ENCODE peak calls at places on chromosomes 3 and 15, in nine cellular contexts. C is neural progenitor cell, Y is fibroblast of lung, J is thoracic aorta, M is colonic mucosa, I is sigmoid colon, V is transverse colon, L is ovary, K is left ventricle myocardium inferior. H is an unnamed sample.

GRCh38 chr3:177419904-177420601 is 222.8 kb upstream of the TBL1XR1 start:
- DNase-seq in C (no peak), L (no peak), J (no peak), K (no peak), M (no peak), V (no peak), I (no peak), Y (no peak), H (no peak)

GRCh38 chr3:57948782-57949242 is 59.4 kb upstream of the FLNB start:
- DNase-seq in J (no peak), M (no peak), I (peak), V (no peak), C (no peak), Y (no peak), L (peak), K (no peak), H (no peak)

GRCh38 chr3:127064391-127065137 is 81.6 kb downstream of the PLXNA1 start:
- DNase-seq in Y (peak), K (no peak), V (no peak), J (no peak), C (no peak), M (no peak), I (peak), L (no peak), H (peak)

GRCh38 chr3:53134631-53135232 is 4.5 kb upstream of the RFT1 start:
- DNase-seq in J (no peak), C (peak), Y (peak), V (peak), M (peak), I (peak), K (peak), L (peak), H (peak)

GRCh38 chr3:34396945-34397344 is 598.5 kb downstream of the PDCD6IP start:
- DNase-seq in I (no peak), L (no peak), Y (no peak), K (no peak), C (no peak), J (no peak), M (no peak), V (no peak), H (no peak)

GRCh38 chr15:40252438-40253178 is 13.7 kb downstream of the PAK6 start:
- DNase-seq in I (no peak), L (peak), J (no peak), C (peak), K (peak), Y (no peak), M (peak), V (peak), H (no peak)

GRCh38 chr3:16317561-16317945 is 52.5 kb downstream of the OXNAD1 start:
- DNase-seq in C (no peak), K (no peak), M (no peak), I (no peak), J (no peak), Y (no peak), L (no peak), V (no peak), H (no peak)

GRCh38 chr3:126103121-126104027 is 19.4 kb upstream of the SLC41A3 start:
- DNase-seq in K (no peak), V (no peak), J (no peak), Y (no peak), L (no peak), I (peak), M (peak), C (peak), H (no peak)

GRCh38 chr3:42020681-42021307 is 58.9 kb upstream of the ULK4 start:
- DNase-seq in J (no peak), K (no peak), M (no peak), Y (peak), L (no peak), I (no peak), C (no peak), V (no peak), H (peak)

GRCh38 chr3:131328739-131329138 is 52.8 kb upstream of the NUDT16 start:
- DNase-seq in Y (no peak), K (no peak), J (no peak), C (no peak), L (no peak), M (no peak), V (no peak), I (no peak), H (no peak)

GRCh38 chr15:65055201-65055870 is 10.1 kb downstream of the SLC51B start:
- DNase-seq in C (no peak), J (no peak), V (peak), L (peak), I (no peak), M (peak), K (no peak), Y (peak), H (peak)

GRCh38 chr15:76931397-76932089 is at the start of gene RCN2:
- DNase-seq in M (peak), V (peak), Y (peak), I (peak), L (peak), K (peak), C (peak), J (peak), H (peak)

GRCh38 chr15:58459562-58459961 is 27.8 kb downstream of the LIPC start:
- DNase-seq in K (peak), C (no peak), L (no peak), Y (no peak), I (peak), V (peak), M (peak), J (no peak), H (no peak)

GRCh38 chr3:51681453-51681852 is 10.4 kb downstream of the TEX264 start:
- DNase-seq in J (no peak), I (no peak), C (no peak), M (peak), L (no peak), V (peak), K (peak), Y (no peak), H (no peak)

GRCh38 chr3:114626751-114627150 is 332.9 kb downstream of the TIGIT start:
- DNase-seq in J (no peak), V (no peak), K (no peak), M (no peak), L (no peak), I (no peak), Y (no peak), C (no peak), H (no peak)

GRCh38 chr3:72938471-72939265 is 50.8 kb downstream of the GXYLT2 start:
- DNase-seq in M (peak), J (peak), Y (peak), V (peak), I (peak), K (peak), L (peak), C (peak), H (peak)

GRCh38 chr15:99100245-99101173 is 4.4 kb upstream of the SYNM start:
- DNase-seq in Y (peak), K (peak), M (peak), C (peak), V (peak), I (peak), L (peak), J (no peak), H (peak)

DNA sequence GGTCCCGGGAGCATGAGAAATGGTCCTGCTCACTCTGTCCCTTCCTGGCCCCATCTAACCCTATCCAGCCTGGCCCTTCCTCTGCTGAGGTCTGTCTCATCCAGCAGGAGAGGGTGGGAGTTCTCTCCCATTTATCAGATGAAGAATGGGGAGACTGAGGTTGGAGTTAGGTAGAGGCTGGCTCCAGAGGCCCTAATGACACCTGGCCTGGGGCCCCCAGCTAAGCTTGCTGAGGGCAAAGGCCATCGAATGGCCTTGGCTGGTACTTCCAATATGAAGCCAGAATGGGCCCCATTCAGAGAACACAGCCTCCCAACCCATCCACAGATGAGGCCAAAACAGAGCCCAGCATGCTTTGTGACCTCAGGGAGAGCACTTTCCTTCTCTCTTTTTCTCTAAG is 1.4 kb downstream of the CAMK1 start:
- DNase-seq in I (no peak), L (no peak), J (no peak), Y (no peak), C (no peak), K (no peak), M (no peak), V (no peak), H (no peak)
- H3K4me3 ChIP-seq in I (no peak), L (no peak), J (peak), Y (no peak), C (no peak), K (peak), M (no peak), V (no peak), H (no peak)

DNA sequence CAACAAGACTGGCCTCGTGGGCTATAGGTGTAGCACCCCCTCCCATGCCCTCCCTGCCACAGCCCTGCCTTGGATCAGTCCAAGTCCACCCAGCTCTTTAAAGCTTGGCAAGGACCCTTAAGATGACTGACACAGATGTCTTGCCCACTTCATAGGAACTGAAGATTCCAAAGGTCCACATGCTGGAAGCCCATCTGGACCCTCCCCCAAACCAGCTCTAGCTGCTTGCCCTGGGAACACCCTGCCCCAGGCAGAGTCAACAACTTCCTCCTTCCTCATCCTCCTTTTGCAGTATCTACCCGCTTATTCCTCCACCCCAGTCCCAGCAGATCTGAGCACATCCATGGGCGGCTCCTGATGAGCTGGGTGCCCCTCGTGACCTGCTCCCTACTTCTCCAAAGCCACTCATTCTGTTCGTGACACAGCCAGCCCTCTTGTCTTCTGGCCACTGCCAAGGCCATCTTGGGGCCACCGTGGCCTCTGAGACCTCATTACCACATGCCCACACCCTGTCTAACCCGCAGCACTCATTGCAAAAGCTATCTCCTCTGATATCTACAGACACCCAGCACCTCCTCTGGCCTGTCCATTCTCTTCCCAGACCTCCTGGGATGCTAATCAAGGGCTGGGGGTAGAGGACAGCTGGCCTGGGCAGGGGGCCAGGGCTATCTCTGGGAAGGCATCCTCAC is 2.0 kb upstream of the PFKFB4 start:
- DNase-seq in J (no peak), I (peak), K (peak), L (no peak), Y (no peak), C (no peak), V (peak), M (peak), H (no peak)
- TF ChIP-seq CTCF in J (no peak), I (no peak), K (no peak), L (no peak), Y (no peak), C (no peak), V (no peak), M (peak), H (no peak)

DNA sequence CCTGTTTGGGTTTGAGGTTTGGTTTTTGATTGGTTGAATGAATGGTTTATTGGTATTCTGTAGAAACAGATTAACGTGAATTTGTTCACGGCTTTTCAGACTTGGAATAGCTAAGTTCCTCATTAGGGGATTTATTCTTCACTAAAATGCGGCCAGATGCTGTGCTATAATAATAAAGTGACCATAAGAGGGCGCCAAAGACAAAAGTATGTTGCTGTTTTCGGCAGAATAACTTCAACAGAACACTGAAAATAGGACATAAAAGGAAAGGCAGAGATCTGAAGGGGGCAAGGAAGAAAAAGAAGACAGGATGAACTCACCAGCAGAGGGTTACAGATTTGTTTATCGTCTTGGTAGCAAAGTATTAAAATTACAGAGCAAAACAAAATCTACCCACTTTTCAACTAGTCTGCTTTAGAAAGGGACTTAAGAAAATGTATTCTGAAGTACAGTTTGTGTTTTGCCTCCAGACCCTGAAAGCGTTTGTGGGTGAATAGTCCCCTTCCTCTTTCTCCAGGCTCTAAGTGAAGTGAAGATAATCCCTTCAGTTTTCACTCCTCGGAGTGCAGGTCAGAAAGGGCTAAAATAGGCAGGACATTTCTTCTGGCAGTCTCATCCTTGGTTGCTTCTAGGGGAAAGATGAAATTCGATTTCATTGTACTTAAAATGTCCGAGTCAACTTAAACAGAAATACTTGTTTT is 147.6 kb downstream of the IL20RB start:
- DNase-seq in C (peak), V (no peak), I (no peak), Y (peak), L (no peak), J (no peak), M (no peak), K (no peak), H (peak)
- H3K27ac ChIP-seq in C (no peak), V (no peak), I (no peak), Y (no peak), L (no peak), J (no peak), M (no peak), K (no peak), H (no peak)

GRCh38 chr3:195905970-195906864 is 2.1 kb downstream of the TNK2 start:
- DNase-seq in C (no peak), I (peak), V (no peak), J (no peak), M (peak), K (no peak), Y (peak), L (no peak), H (no peak)
- H3K4me3 ChIP-seq in C (no peak), I (peak), V (no peak), J (peak), M (peak), K (peak), Y (no peak), L (no peak), H (no peak)

DNA sequence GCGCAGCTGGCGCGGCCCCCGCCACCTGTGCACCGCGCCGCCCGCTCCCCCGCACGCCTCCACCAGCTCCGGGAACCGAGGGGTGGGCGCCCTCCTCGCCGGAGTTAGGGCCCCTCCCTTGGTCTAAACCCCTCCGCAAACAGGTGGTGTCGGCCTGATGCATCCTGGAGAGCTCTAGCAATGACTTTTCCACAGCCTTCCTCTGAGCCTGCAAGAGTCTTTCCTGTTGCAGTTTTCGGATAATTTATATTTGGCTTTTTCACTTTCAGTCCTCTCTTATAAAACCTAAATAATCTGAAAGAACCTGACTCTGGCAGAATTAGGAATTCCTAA is 334 bp upstream of the IGSF11 start:
- DNase-seq in L (no peak), V (no peak), C (no peak), M (no peak), Y (no peak), I (no peak), K (no peak), J (no peak), H (no peak)
- TF ChIP-seq CTCF in L (no peak), V (no peak), C (no peak), M (no peak), Y (no peak), I (no peak), K (peak), J (no peak), H (no peak)

DNA sequence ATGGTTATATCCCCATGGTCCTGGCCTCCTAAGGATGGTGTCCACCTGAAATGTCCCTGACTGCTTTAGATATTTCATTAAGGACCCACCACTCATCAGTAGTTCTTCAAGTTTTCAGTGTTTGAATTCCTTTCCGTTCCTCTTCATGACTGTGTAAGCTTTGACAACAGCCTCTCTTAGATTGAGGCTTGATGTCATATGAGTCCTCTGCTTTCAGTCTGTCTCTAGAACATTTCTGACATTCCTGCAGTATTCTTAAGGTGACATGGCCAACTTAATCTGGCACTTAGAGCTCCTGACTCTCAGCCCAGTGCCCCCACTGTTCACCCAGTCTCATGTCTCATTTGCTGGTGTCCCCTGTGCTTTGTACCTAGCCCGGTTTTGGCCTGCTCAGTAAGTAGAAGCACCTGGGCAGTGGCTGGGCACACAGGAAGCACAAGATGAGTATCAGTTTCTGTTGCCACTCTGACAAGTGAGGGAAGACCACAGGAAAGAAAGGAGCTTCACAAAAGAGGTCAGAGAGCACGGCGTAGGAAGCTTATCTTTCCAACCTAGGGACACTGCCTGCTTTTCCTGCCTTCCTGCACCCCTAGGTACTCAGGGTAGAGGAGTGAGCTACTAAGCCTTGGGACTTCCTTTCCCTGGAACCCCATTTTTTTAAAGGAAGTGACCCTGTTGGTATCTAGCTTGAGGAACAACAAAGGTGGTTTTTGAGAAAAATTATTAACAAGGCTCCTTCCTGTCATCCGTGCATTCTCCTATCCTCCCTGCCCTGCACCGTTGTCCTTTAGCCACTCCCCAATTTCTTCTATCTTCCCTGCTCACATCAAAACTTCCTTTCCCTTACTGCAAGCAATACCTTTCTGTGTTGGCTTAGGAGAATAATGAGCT is 103.1 kb downstream of the KLHL25 start:
- DNase-seq in J (no peak), K (no peak), M (no peak), Y (no peak), L (no peak), C (peak), I (no peak), V (peak), H (no peak)
- H3K27ac ChIP-seq in J (no peak), K (peak), M (peak), Y (no peak), L (no peak), C (no peak), I (peak), V (peak), H (no peak)

DNA sequence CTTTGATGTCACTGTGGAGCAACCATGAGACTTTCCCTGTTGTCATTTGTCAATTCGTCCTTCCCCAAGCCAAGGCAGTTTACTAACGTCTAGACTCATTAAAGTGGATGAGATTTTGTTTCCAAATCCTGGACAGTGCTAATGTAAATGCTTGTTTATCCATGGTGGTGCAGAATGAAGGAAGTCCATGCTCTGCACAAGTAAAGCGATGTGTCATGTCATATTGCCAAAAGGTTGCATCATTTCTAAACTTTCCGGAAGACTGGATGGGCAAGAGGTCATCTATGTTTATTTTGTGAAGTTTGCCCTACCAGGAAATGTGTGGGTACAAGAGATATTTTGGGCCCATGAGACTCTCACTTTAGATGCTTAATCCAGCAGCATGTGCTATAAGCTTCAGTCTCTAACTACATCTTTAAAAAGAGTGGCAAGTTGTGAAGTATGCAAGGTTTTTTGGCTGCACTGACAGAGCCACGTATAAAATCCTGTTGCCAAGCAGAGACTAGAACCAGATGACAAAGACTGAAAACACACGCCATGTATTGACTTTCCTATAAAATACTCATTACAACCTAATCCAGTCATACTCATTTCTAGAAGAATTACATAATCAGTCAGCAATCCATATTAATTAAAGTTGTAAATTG is 72.1 kb upstream of the FNDC3B start:
- DNase-seq in C (no peak), V (no peak), K (no peak), I (no peak), Y (peak), M (no peak), L (no peak), J (no peak), H (peak)
- H3K4me3 ChIP-seq in C (no peak), V (no peak), K (no peak), I (no peak), Y (no peak), M (no peak), L (no peak), J (peak), H (no peak)

GRCh38 chr3:148366743-148367410 is 330.8 kb upstream of the AGTR1 start:
- DNase-seq in C (no peak), V (no peak), I (no peak), L (no peak), K (no peak), M (no peak), J (no peak), Y (peak), H (no peak)
- TF ChIP-seq CTCF in C (no peak), V (no peak), I (no peak), L (no peak), K (no peak), M (no peak), J (no peak), Y (peak), H (no peak)

DNA sequence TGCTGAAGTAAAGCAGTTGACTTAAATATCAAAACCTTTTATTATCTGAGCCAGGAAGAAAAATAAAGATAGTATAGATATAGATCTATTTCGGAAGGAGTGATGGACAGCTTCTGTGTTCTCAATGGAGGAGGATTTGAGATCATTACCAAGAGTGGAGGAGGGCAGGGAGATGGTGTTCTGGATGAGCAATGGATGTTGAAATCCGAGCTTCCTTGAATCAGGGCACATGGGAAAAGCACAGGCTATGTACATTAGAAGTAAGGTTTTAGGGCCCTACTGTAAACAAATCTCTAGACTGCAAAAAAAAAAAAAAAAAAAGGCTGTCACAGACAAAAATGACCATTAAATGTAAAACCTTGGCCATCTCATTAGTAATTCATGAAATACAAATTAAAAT is 43.2 kb downstream of the GTPBP8 start:
- DNase-seq in Y (peak), M (no peak), I (no peak), K (no peak), C (no peak), L (no peak), J (no peak), V (no peak), H (no peak)
- H3K27ac ChIP-seq in Y (no peak), M (no peak), I (no peak), K (no peak), C (no peak), L (no peak), J (no peak), V (no peak), H (no peak)